ENCODE peak calls at places on chromosomes 2 and 18, in four cellular contexts. One of them, this sample, is unnamed.

GRCh38 chr2:179263460-179264237 is 983 bp downstream of the SESTD1 start:
- DNase-seq in IMR-90: peak; percentile 57
- DNase-seq in activated CD8-positive, alpha-beta T cell treated with anti-CD3 and anti-CD28 coated beads for 36 hours: peak; percentile 24
- DNase-seq in A549: peak; percentile 28
- DNase-seq in this sample: peak; percentile 41

GRCh38 chr2:95278637-95279225 is 4.5 kb downstream of the PROM2 start:
- DNase-seq in IMR-90: no peak
- DNase-seq in activated CD8-positive, alpha-beta T cell treated with anti-CD3 and anti-CD28 coated beads for 36 hours: no peak
- DNase-seq in A549: no peak
- DNase-seq in this sample: no peak

GRCh38 chr18:76938619-76939018 is 116.3 kb downstream of the ZNF236 start:
- DNase-seq in IMR-90: no peak
- DNase-seq in activated CD8-positive, alpha-beta T cell treated with anti-CD3 and anti-CD28 coated beads for 36 hours: no peak
- DNase-seq in A549: no peak
- DNase-seq in this sample: no peak

GRCh38 chr2:130828461-130828860 is 8.3 kb upstream of the ARHGEF4 start:
- DNase-seq in IMR-90: no peak
- DNase-seq in activated CD8-positive, alpha-beta T cell treated with anti-CD3 and anti-CD28 coated beads for 36 hours: no peak
- DNase-seq in A549: no peak
- DNase-seq in this sample: no peak

GRCh38 chr18:76765649-76766048 is 56.7 kb upstream of the ZNF236 start:
- DNase-seq in IMR-90: no peak
- DNase-seq in activated CD8-positive, alpha-beta T cell treated with anti-CD3 and anti-CD28 coated beads for 36 hours: no peak
- DNase-seq in A549: no peak
- DNase-seq in this sample: no peak

GRCh38 chr2:24392542-24393059 is 32.3 kb upstream of the ITSN2 start:
- DNase-seq in IMR-90: no peak
- DNase-seq in activated CD8-positive, alpha-beta T cell treated with anti-CD3 and anti-CD28 coated beads for 36 hours: no peak
- DNase-seq in A549: no peak
- DNase-seq in this sample: no peak

GRCh38 chr2:219416938-219417337 is 1.2 kb upstream of the DES start:
- DNase-seq in IMR-90: no peak
- DNase-seq in activated CD8-positive, alpha-beta T cell treated with anti-CD3 and anti-CD28 coated beads for 36 hours: no peak
- DNase-seq in A549: no peak
- DNase-seq in this sample: no peak

GRCh38 chr2:96753661-96754282 is 6.9 kb upstream of the CNNM4 start:
- DNase-seq in IMR-90: no peak
- DNase-seq in activated CD8-positive, alpha-beta T cell treated with anti-CD3 and anti-CD28 coated beads for 36 hours: no peak
- DNase-seq in A549: no peak
- DNase-seq in this sample: no peak

GRCh38 chr2:2913601-2914120 is 464.0 kb downstream of the EIPR1 start:
- DNase-seq in IMR-90: no peak
- DNase-seq in activated CD8-positive, alpha-beta T cell treated with anti-CD3 and anti-CD28 coated beads for 36 hours: no peak
- DNase-seq in A549: no peak
- DNase-seq in this sample: no peak

GRCh38 chr2:10467401-10467800 is 19.3 kb upstream of the ODC1 start:
- DNase-seq in IMR-90: no peak
- DNase-seq in activated CD8-positive, alpha-beta T cell treated with anti-CD3 and anti-CD28 coated beads for 36 hours: no peak
- DNase-seq in A549: no peak
- DNase-seq in this sample: no peak

GRCh38 chr2:235314371-235314915 is 179.4 kb upstream of the AGAP1 start:
- DNase-seq in IMR-90: no peak
- DNase-seq in activated CD8-positive, alpha-beta T cell treated with anti-CD3 and anti-CD28 coated beads for 36 hours: no peak
- DNase-seq in A549: no peak
- DNase-seq in this sample: no peak

GRCh38 chr2:120722603-120723421 is 12.9 kb upstream of the GLI2 start:
- DNase-seq in IMR-90: peak; percentile 90
- DNase-seq in activated CD8-positive, alpha-beta T cell treated with anti-CD3 and anti-CD28 coated beads for 36 hours: no peak
- DNase-seq in A549: peak; percentile 50
- DNase-seq in this sample: peak; percentile 75

GRCh38 chr2:240856151-240856980 is 12.3 kb upstream of the AGXT start:
- DNase-seq in IMR-90: no peak
- DNase-seq in activated CD8-positive, alpha-beta T cell treated with anti-CD3 and anti-CD28 coated beads for 36 hours: no peak
- DNase-seq in A549: peak; percentile 25
- DNase-seq in this sample: no peak

GRCh38 chr2:151290467-151290866 is 999 bp upstream of the NMI start:
- DNase-seq in IMR-90: no peak
- DNase-seq in activated CD8-positive, alpha-beta T cell treated with anti-CD3 and anti-CD28 coated beads for 36 hours: no peak
- DNase-seq in A549: no peak
- DNase-seq in this sample: no peak

GRCh38 chr2:196230051-196230450 is 58.7 kb upstream of the STK17B start:
- DNase-seq in IMR-90: no peak
- DNase-seq in activated CD8-positive, alpha-beta T cell treated with anti-CD3 and anti-CD28 coated beads for 36 hours: peak; percentile 71
- DNase-seq in A549: no peak
- DNase-seq in this sample: no peak

GRCh38 chr18:23217781-23218180 is 82.5 kb downstream of the CABLES1 start:
- DNase-seq in IMR-90: no peak
- DNase-seq in activated CD8-positive, alpha-beta T cell treated with anti-CD3 and anti-CD28 coated beads for 36 hours: no peak
- DNase-seq in A549: no peak
- DNase-seq in this sample: no peak

GRCh38 chr2:128668946-128669345 is 350.3 kb upstream of the HS6ST1 start:
- DNase-seq in IMR-90: no peak
- DNase-seq in activated CD8-positive, alpha-beta T cell treated with anti-CD3 and anti-CD28 coated beads for 36 hours: no peak
- DNase-seq in A549: no peak
- DNase-seq in this sample: no peak

GRCh38 chr2:140657657-140658056 is 1473.2 kb downstream of the LRP1B start:
- DNase-seq in IMR-90: peak; percentile 59
- DNase-seq in activated CD8-positive, alpha-beta T cell treated with anti-CD3 and anti-CD28 coated beads for 36 hours: no peak
- DNase-seq in A549: no peak
- DNase-seq in this sample: no peak

GRCh38 chr2:47403829-47404228 is 873 bp downstream of the MSH2 start:
- DNase-seq in IMR-90: peak; percentile 5
- DNase-seq in activated CD8-positive, alpha-beta T cell treated with anti-CD3 and anti-CD28 coated beads for 36 hours: no peak
- DNase-seq in A549: peak; percentile 40
- DNase-seq in this sample: no peak

GRCh38 chr2:235078182-235078581 is 126.4 kb downstream of the SH3BP4 start:
- DNase-seq in IMR-90: no peak
- DNase-seq in activated CD8-positive, alpha-beta T cell treated with anti-CD3 and anti-CD28 coated beads for 36 hours: no peak
- DNase-seq in A549: no peak
- DNase-seq in this sample: no peak

GRCh38 chr18:10127721-10128120 is 213.9 kb downstream of the VAPA start:
- DNase-seq in IMR-90: no peak
- DNase-seq in activated CD8-positive, alpha-beta T cell treated with anti-CD3 and anti-CD28 coated beads for 36 hours: no peak
- DNase-seq in A549: no peak
- DNase-seq in this sample: no peak

GRCh38 chr2:127101048-127101611 is 5.8 kb downstream of the BIN1 start:
- DNase-seq in IMR-90: no peak
- DNase-seq in activated CD8-positive, alpha-beta T cell treated with anti-CD3 and anti-CD28 coated beads for 36 hours: no peak
- DNase-seq in A549: no peak
- DNase-seq in this sample: no peak

GRCh38 chr2:27170569-27171337 is 21.9 kb downstream of the TCF23 start:
- DNase-seq in IMR-90: no peak
- DNase-seq in activated CD8-positive, alpha-beta T cell treated with anti-CD3 and anti-CD28 coated beads for 36 hours: no peak
- DNase-seq in A549: no peak
- DNase-seq in this sample: no peak

GRCh38 chr2:181411105-181411849 is 45.9 kb upstream of the ITGA4 start:
- DNase-seq in IMR-90: no peak
- DNase-seq in activated CD8-positive, alpha-beta T cell treated with anti-CD3 and anti-CD28 coated beads for 36 hours: no peak
- DNase-seq in A549: no peak
- DNase-seq in this sample: no peak

GRCh38 chr2:43199492-43200481 is 26.6 kb downstream of the ZFP36L2 start:
- DNase-seq in IMR-90: peak; percentile 15
- DNase-seq in activated CD8-positive, alpha-beta T cell treated with anti-CD3 and anti-CD28 coated beads for 36 hours: no peak
- DNase-seq in A549: peak; percentile 44
- DNase-seq in this sample: no peak

GRCh38 chr2:63742592-63742991 is 99.1 kb upstream of the UGP2 start:
- DNase-seq in IMR-90: no peak
- DNase-seq in activated CD8-positive, alpha-beta T cell treated with anti-CD3 and anti-CD28 coated beads for 36 hours: no peak
- DNase-seq in A549: no peak
- DNase-seq in this sample: no peak

GRCh38 chr2:222861411-222862067 is 703 bp downstream of the ACSL3 start:
- DNase-seq in IMR-90: no peak
- DNase-seq in activated CD8-positive, alpha-beta T cell treated with anti-CD3 and anti-CD28 coated beads for 36 hours: peak; percentile 56
- DNase-seq in A549: no peak
- DNase-seq in this sample: no peak

GRCh38 chr2:72148391-72148974 is 821 bp upstream of the CYP26B1 start:
- DNase-seq in IMR-90: no peak
- DNase-seq in activated CD8-positive, alpha-beta T cell treated with anti-CD3 and anti-CD28 coated beads for 36 hours: no peak
- DNase-seq in A549: no peak
- DNase-seq in this sample: no peak

GRCh38 chr2:3168230-3168891 is 209.3 kb downstream of the EIPR1 start:
- DNase-seq in IMR-90: peak; percentile 63
- DNase-seq in activated CD8-positive, alpha-beta T cell treated with anti-CD3 and anti-CD28 coated beads for 36 hours: no peak
- DNase-seq in A549: no peak
- DNase-seq in this sample: peak; percentile 90

GRCh38 chr2:182047544-182047943 is 61.9 kb downstream of the PPP1R1C start:
- DNase-seq in IMR-90: no peak
- DNase-seq in activated CD8-positive, alpha-beta T cell treated with anti-CD3 and anti-CD28 coated beads for 36 hours: no peak
- DNase-seq in A549: no peak
- DNase-seq in this sample: no peak

GRCh38 chr18:54119524-54120019 is 104.9 kb downstream of the MBD2 start:
- DNase-seq in IMR-90: peak; percentile 59
- DNase-seq in activated CD8-positive, alpha-beta T cell treated with anti-CD3 and anti-CD28 coated beads for 36 hours: peak; percentile 27
- DNase-seq in A549: peak; percentile 8
- DNase-seq in this sample: peak; percentile 58

GRCh38 chr18:12839526-12840196 is 44.4 kb downstream of the PTPN2 start:
- DNase-seq in IMR-90: no peak
- DNase-seq in activated CD8-positive, alpha-beta T cell treated with anti-CD3 and anti-CD28 coated beads for 36 hours: peak; percentile 65
- DNase-seq in A549: no peak
- DNase-seq in this sample: peak; percentile 11

GRCh38 chr2:155266579-155266978 is 568.1 kb downstream of the KCNJ3 start:
- DNase-seq in IMR-90: no peak
- DNase-seq in activated CD8-positive, alpha-beta T cell treated with anti-CD3 and anti-CD28 coated beads for 36 hours: no peak
- DNase-seq in A549: no peak
- DNase-seq in this sample: no peak

GRCh38 chr2:72220170-72220569 is 72.5 kb upstream of the CYP26B1 start:
- DNase-seq in IMR-90: no peak
- DNase-seq in activated CD8-positive, alpha-beta T cell treated with anti-CD3 and anti-CD28 coated beads for 36 hours: no peak
- DNase-seq in A549: no peak
- DNase-seq in this sample: no peak

GRCh38 chr2:74471332-74472065 is 981 bp downstream of the MRPL53 start:
- DNase-seq in IMR-90: no peak
- DNase-seq in activated CD8-positive, alpha-beta T cell treated with anti-CD3 and anti-CD28 coated beads for 36 hours: no peak
- DNase-seq in A549: no peak
- DNase-seq in this sample: no peak

GRCh38 chr18:25456284-25456683 is 104.3 kb upstream of the ZNF521 start:
- DNase-seq in IMR-90: no peak
- DNase-seq in activated CD8-positive, alpha-beta T cell treated with anti-CD3 and anti-CD28 coated beads for 36 hours: no peak
- DNase-seq in A549: no peak
- DNase-seq in this sample: no peak

GRCh38 chr2:98738304-98738703 is 7.4 kb upstream of the MGAT4A start:
- DNase-seq in IMR-90: no peak
- DNase-seq in activated CD8-positive, alpha-beta T cell treated with anti-CD3 and anti-CD28 coated beads for 36 hours: no peak
- DNase-seq in A549: no peak
- DNase-seq in this sample: no peak

DNA sequence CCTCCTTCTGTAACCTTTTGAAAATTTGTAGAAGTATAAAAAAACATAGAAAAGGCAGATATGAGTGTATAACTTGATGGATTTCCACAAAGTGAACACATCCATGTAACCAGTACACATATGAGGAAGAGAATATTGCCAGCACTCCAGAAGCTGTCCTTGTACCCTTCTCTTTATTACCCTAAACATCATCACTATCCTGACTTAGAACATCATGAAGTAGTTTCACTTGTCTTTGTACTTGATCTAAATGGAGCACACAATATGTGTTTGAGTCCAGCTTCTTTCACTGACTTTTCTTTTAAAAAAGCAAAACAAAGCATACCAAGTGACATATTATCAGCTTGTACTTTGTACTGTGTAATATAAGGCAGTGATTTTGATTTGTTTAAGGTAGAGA is 154.0 kb downstream of the PHLPP1 start:
- DNase-seq in IMR-90: no peak
- DNase-seq in activated CD8-positive, alpha-beta T cell treated with anti-CD3 and anti-CD28 coated beads for 36 hours: no peak
- DNase-seq in A549: no peak
- DNase-seq in this sample: no peak
- TF ChIP-seq CTCF in IMR-90: no peak
- TF ChIP-seq CTCF in activated CD8-positive, alpha-beta T cell treated with anti-CD3 and anti-CD28 coated beads for 36 hours: no peak
- TF ChIP-seq CTCF in A549: no peak
- TF ChIP-seq CTCF in this sample: no peak

GRCh38 chr2:67476808-67477790 is 80.0 kb downstream of the ETAA1 start:
- DNase-seq in IMR-90: peak; percentile 81
- DNase-seq in activated CD8-positive, alpha-beta T cell treated with anti-CD3 and anti-CD28 coated beads for 36 hours: peak; percentile 1
- DNase-seq in A549: peak; percentile 27
- DNase-seq in this sample: peak; percentile 51
- TF ChIP-seq CTCF in IMR-90: peak; percentile 68
- TF ChIP-seq CTCF in activated CD8-positive, alpha-beta T cell treated with anti-CD3 and anti-CD28 coated beads for 36 hours: no peak
- TF ChIP-seq CTCF in A549: peak; percentile 86
- TF ChIP-seq CTCF in this sample: peak; percentile 83

GRCh38 chr18:47436871-47437270 is 185.4 kb upstream of the SKOR2 start:
- DNase-seq in IMR-90: no peak
- DNase-seq in activated CD8-positive, alpha-beta T cell treated with anti-CD3 and anti-CD28 coated beads for 36 hours: no peak
- DNase-seq in A549: no peak
- DNase-seq in this sample: no peak
- TF ChIP-seq CTCF in IMR-90: no peak
- TF ChIP-seq CTCF in activated CD8-positive, alpha-beta T cell treated with anti-CD3 and anti-CD28 coated beads for 36 hours: no peak
- TF ChIP-seq CTCF in A549: no peak
- TF ChIP-seq CTCF in this sample: no peak

DNA sequence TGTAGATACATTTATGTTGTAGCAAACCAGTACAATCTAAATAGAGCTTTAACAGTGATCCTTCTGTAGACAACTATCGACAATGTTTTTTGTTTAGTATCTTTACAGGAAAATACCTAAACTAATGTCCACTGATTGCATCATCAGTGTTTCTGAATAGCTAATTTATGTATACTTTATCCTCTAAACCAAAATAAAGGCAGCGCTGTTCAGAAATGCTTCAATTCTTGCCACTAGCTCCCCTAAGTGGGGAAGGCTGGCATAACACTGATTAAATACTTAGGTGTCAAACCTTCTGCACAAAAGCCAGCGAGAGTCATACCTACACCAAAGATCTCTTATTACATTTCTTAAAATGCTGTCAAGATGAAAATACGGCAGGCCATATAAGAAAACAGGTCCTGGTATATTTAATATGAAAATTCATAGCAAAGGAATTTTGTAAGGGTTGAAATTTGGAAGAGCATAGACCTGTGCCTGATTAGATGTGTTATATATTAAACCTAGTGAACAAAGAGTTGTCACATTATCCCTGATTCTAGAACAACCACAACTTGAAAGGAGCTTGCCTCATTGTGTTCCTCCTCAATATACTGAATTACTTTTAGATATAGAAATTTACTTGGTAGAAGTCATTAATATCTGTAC is 1693.4 kb upstream of the SLC39A10 start:
- DNase-seq in IMR-90: no peak
- DNase-seq in activated CD8-positive, alpha-beta T cell treated with anti-CD3 and anti-CD28 coated beads for 36 hours: peak; percentile 15
- DNase-seq in A549: no peak
- DNase-seq in this sample: no peak
- TF ChIP-seq CTCF in IMR-90: no peak
- TF ChIP-seq CTCF in activated CD8-positive, alpha-beta T cell treated with anti-CD3 and anti-CD28 coated beads for 36 hours: no peak
- TF ChIP-seq CTCF in A549: peak; percentile 59
- TF ChIP-seq CTCF in this sample: peak; percentile 40

This sample was measured in HFFc6.